ENCODE peak calls at places on chromosomes 6 and 20, in five cellular contexts. Q is mesothelial cell of epicardium, P is activated T-cell treated with anti-CD3 and anti-CD28 coated beads for 1 hour, H is T-helper 2 cell, N is myocyte. C is an unnamed sample.

GRCh38 chr20:44409132-44409600 is 53.7 kb downstream of the HNF4A start:
- DNase-seq in Q (no peak), N (peak), H (no peak), P (no peak), C (no peak)

GRCh38 chr6:113182370-113183141 is 674.6 kb upstream of the MARCKS start:
- DNase-seq in N (peak), Q (no peak), P (no peak), H (no peak), C (no peak)

GRCh38 chr6:21935561-21936028 is 342.0 kb downstream of the SOX4 start:
- DNase-seq in Q (no peak), P (no peak), H (no peak), N (peak), C (no peak)

GRCh38 chr6:46098678-46099077 is 31.1 kb upstream of the ENPP4 start:
- DNase-seq in Q (no peak), P (no peak), H (no peak), N (no peak), C (no peak)

GRCh38 chr20:8094415-8094818 is 37.6 kb upstream of the PLCB1 start:
- DNase-seq in H (no peak), P (no peak), N (no peak), Q (no peak), C (no peak)

GRCh38 chr6:36674942-36675341 is 3.6 kb upstream of the CDKN1A start:
- DNase-seq in H (no peak), Q (no peak), N (peak), P (no peak), C (no peak)

GRCh38 chr20:55424446-55424845 is 580.9 kb downstream of the CBLN4 start:
- DNase-seq in P (no peak), Q (no peak), N (no peak), H (no peak), C (no peak)

GRCh38 chr20:12925214-12925755 is 83.5 kb upstream of the SPTLC3 start:
- DNase-seq in H (no peak), Q (peak), P (peak), N (peak), C (peak)

GRCh38 chr6:161748535-161749386 is 474.9 kb upstream of the AGPAT4 start:
- DNase-seq in H (no peak), P (no peak), N (peak), Q (peak), C (peak)

GRCh38 chr6:3364391-3364790 is 92.5 kb downstream of the SLC22A23 start:
- DNase-seq in P (no peak), N (no peak), H (no peak), Q (no peak), C (no peak)

GRCh38 chr20:62475819-62476073 is at the start of gene GATA5:
- DNase-seq in Q (no peak), P (no peak), N (no peak), H (no peak), C (peak)

GRCh38 chr6:1382883-1383728 is 6.3 kb upstream of the FOXF2 start:
- DNase-seq in P (no peak), N (no peak), Q (no peak), H (no peak), C (peak)

GRCh38 chr6:129890164-129890563 is 29.0 kb upstream of the TMEM244 start:
- DNase-seq in Q (no peak), N (peak), H (no peak), P (no peak), C (no peak)

GRCh38 chr6:90859056-90859455 is 272.2 kb upstream of the MAP3K7 start:
- DNase-seq in P (no peak), H (no peak), N (peak), Q (no peak), C (no peak)

GRCh38 chr6:157563611-157564284 is 182.8 kb downstream of the ZDHHC14 start:
- DNase-seq in H (no peak), Q (no peak), N (no peak), P (no peak), C (peak)

GRCh38 chr6:75893058-75893775 is 144.2 kb downstream of the MYO6 start:
- DNase-seq in P (no peak), N (peak), H (no peak), Q (no peak), C (no peak)